ENCODE peak calls at places on chromosome 20, in seven cellular contexts. V is right cardiac atrium, M is uterus, X is ovary, H is DND-41, T is esophagus squamous epithelium, K is Peyer's patch. A is an unnamed sample. For H3K9me3, the result is how much of the 10 kb centered on the place peaks cover.

GRCh38 chr20:57959589-57959988 is 249.8 kb upstream of the PMEPA1 start:
- DNase-seq in V (no peak), M (peak), X (no peak), H (no peak), T (no peak), K (no peak), A (no peak)

GRCh38 chr20:48202334-48202733 is 417.1 kb upstream of the SULF2 start:
- DNase-seq in V (no peak), M (no peak), X (no peak), H (no peak), T (no peak), K (no peak), A (no peak)

GRCh38 chr20:51747182-51747911 is 20.8 kb downstream of the ATP9A start:
- DNase-seq in V (no peak), M (no peak), X (no peak), H (no peak), T (no peak), K (no peak), A (no peak)

GRCh38 chr20:63223121-63223825 is 7.3 kb upstream of the YTHDF1 start:
- DNase-seq in V (peak), M (no peak), X (no peak), H (peak), T (no peak), K (peak), A (peak)

GRCh38 chr20:6012166-6012565 is 41.7 kb downstream of the LRRN4 start:
- DNase-seq in V (no peak), M (no peak), X (no peak), H (no peak), T (no peak), K (no peak), A (no peak)

GRCh38 chr20:8722277-8722928 is 346.5 kb upstream of the PLCB4 start:
- DNase-seq in V (peak), M (peak), X (no peak), H (peak), T (no peak), K (no peak), A (peak)

GRCh38 chr20:4898282-4898681 is 103.0 kb downstream of the SLC23A2 start:
- DNase-seq in V (peak), M (no peak), X (peak), H (no peak), T (no peak), K (no peak), A (no peak)

GRCh38 chr20:22920898-22921297 is 114.2 kb upstream of the SSTR4 start:
- DNase-seq in V (no peak), M (no peak), X (no peak), H (no peak), T (no peak), K (no peak), A (no peak)

GRCh38 chr20:23404196-23404595 is 17.1 kb downstream of the NAPB start:
- DNase-seq in V (no peak), M (no peak), X (no peak), H (no peak), T (no peak), K (no peak), A (no peak)

GRCh38 chr20:8148501-8148900 is 16.4 kb downstream of the PLCB1 start:
- DNase-seq in V (no peak), M (no peak), X (no peak), H (no peak), T (no peak), K (no peak), A (no peak)

GRCh38 chr20:33470457-33470856 is 19.4 kb upstream of the CBFA2T2 start:
- DNase-seq in V (no peak), M (no peak), X (no peak), H (no peak), T (no peak), K (no peak), A (no peak)

GRCh38 chr20:53568351-53568750 is 25.3 kb downstream of the ZNF217 start:
- DNase-seq in V (no peak), M (no peak), X (no peak), H (peak), T (no peak), K (no peak), A (no peak)

GRCh38 chr20:25293507-25293906 is 45.6 kb downstream of the PYGB start:
- DNase-seq in V (no peak), M (no peak), X (no peak), H (no peak), T (no peak), K (no peak), A (no peak)

GRCh38 chr20:35283441-35284266 is 918 bp downstream of the EIF6 start:
- DNase-seq in V (no peak), M (no peak), X (no peak), H (peak), T (no peak), K (no peak), A (no peak)

GRCh38 chr20:36167826-36168634 is 13.5 kb downstream of the EPB41L1 start:
- DNase-seq in V (no peak), M (no peak), X (no peak), H (no peak), T (no peak), K (no peak), A (no peak)

GRCh38 chr20:25065625-25066338 is 7.8 kb upstream of the ACSS1 start:
- DNase-seq in V (no peak), M (peak), X (peak), H (peak), T (no peak), K (peak), A (peak)

GRCh38 chr20:62745279-62745958 is 36.8 kb downstream of the NTSR1 start:
- DNase-seq in V (peak), M (no peak), X (peak), H (no peak), T (no peak), K (no peak), A (no peak)

GRCh38 chr20:23136893-23137745 is 51.0 kb upstream of the CD93 start:
- DNase-seq in V (no peak), M (no peak), X (no peak), H (no peak), T (no peak), K (no peak), A (no peak)

GRCh38 chr20:61630240-61630650 is 378.2 kb downstream of the CDH4 start:
- DNase-seq in V (no peak), M (no peak), X (no peak), H (no peak), T (no peak), K (no peak), A (no peak)

GRCh38 chr20:19850190-19850533 is 92.1 kb downstream of the RIN2 start:
- DNase-seq in V (no peak), M (peak), X (no peak), H (no peak), T (no peak), K (no peak), A (no peak)

GRCh38 chr20:47003223-47003622 is 108.6 kb downstream of the EYA2 start:
- DNase-seq in V (no peak), M (no peak), X (no peak), H (no peak), T (no peak), K (no peak), A (no peak)

GRCh38 chr20:62500237-62500864 is 24.6 kb upstream of the GATA5 start:
- DNase-seq in V (peak), M (peak), X (peak), H (peak), T (no peak), K (peak), A (peak)

GRCh38 chr20:19453781-19454310 is 241.4 kb downstream of the SLC24A3 start:
- DNase-seq in V (no peak), M (no peak), X (no peak), H (no peak), T (no peak), K (no peak), A (no peak)

GRCh38 chr20:977021-977420 is 25.1 kb downstream of the RSPO4 start:
- DNase-seq in V (no peak), M (no peak), X (no peak), H (no peak), T (no peak), K (no peak), A (no peak)

GRCh38 chr20:9301129-9302072 is 213.0 kb upstream of the LAMP5 start:
- DNase-seq in V (no peak), M (no peak), X (no peak), H (no peak), T (no peak), K (no peak), A (no peak)

GRCh38 chr20:10508060-10508459 is 73.0 kb downstream of the SLX4IP start:
- DNase-seq in V (peak), M (peak), X (peak), H (no peak), T (no peak), K (no peak), A (no peak)

GRCh38 chr20:13267231-13267630 is 46.2 kb downstream of the ISM1 start:
- DNase-seq in V (no peak), M (no peak), X (no peak), H (no peak), T (no peak), K (no peak), A (no peak)

DNA sequence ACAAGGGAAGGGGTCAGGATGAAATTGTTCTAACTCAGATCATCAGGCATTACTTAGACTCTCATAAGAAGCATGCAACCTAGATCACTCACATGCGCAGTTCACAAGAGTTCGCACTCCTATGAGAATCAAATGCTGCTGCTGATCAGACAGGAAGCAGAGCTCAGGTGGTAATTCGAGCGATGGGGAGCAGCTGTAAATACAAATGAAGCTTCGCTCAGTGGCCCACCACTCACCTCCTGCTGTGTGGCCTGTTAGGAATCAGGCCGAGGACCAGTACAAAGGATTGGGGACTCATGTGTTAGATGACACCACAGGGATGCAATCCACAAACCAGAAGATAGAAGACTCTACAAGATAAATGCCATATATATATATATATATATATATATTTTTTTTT is 31.5 kb upstream of the TOP1 start:
- DNase-seq in V (no peak), M (no peak), X (no peak), H (no peak), T (no peak), K (no peak), A (no peak)
- H3K9me3 ChIP-seq in V (under half), M (under half), X (under half), H (under half), T (under half), K (under half), A (under half)

GRCh38 chr20:50559856-50560623 is 49.9 kb downstream of the PTPN1 start:
- DNase-seq in V (no peak), M (no peak), X (no peak), H (no peak), T (no peak), K (no peak), A (no peak)
- H3K9me3 ChIP-seq in V (under half), M (under half), X (under half), H (under half), T (under half), K (under half), A (under half)

GRCh38 chr20:15909995-15910394 is 663.3 kb downstream of the KIF16B start:
- DNase-seq in V (no peak), M (no peak), X (no peak), H (no peak), T (no peak), K (no peak), A (no peak)
- H3K9me3 ChIP-seq in V (under half), M (under half), X (under half), H (under half), T (under half), K (under half), A (under half)

GRCh38 chr20:49282584-49283171 is 4.8 kb upstream of the ZNFX1 start:
- DNase-seq in V (no peak), M (no peak), X (no peak), H (no peak), T (no peak), K (no peak), A (no peak)
- H3K9me3 ChIP-seq in V (under half), M (under half), X (under half), H (half or more), T (under half), K (under half), A (half or more)

DNA sequence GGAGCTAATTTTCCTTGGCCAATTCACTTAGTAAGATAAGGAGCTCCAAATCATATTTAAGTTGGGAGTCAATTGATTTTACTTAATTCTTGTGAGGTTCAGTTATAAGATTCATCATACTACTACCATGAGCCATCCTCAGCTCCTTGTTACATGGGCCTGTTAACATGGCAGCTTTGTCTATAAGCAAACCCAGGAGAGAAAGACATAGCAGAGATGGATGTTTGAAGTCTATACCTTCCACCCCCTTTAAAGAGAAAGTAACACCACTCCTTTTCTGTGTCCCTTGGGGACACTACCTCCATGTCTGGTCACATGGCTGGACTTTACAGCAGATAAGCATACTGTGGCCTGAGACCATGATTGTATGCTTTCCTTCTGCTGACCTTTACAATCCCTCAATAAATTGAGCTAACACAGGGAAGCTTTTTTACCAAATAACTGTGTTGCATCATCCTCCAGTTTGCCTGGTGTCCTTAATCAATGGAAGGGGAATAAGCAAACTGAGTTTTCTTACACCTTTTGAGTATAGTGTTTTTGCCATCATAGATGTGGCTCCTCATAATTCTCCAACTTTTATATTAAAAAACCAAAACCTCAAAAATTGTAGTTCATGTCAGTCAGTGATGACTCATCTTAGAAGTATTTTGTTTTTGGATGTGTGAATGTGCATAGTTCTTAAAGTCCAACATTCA is 9.8 kb upstream of the ZNFX1 start:
- DNase-seq in V (no peak), M (no peak), X (no peak), H (no peak), T (no peak), K (no peak), A (no peak)
- H3K9me3 ChIP-seq in V (under half), M (under half), X (under half), H (under half), T (under half), K (under half), A (under half)

GRCh38 chr20:55882922-55883321 is 122.4 kb downstream of the CBLN4 start:
- DNase-seq in V (no peak), M (no peak), X (no peak), H (no peak), T (no peak), K (no peak), A (no peak)
- H3K9me3 ChIP-seq in V (under half), M (under half), X (under half), H (under half), T (under half), K (under half), A (under half)

GRCh38 chr20:59731371-59731770 is 127.0 kb downstream of the PHACTR3 start:
- DNase-seq in V (no peak), M (no peak), X (no peak), H (no peak), T (no peak), K (no peak), A (no peak)
- H3K9me3 ChIP-seq in V (under half), M (under half), X (under half), H (under half), T (under half), K (under half), A (under half)

GRCh38 chr20:31278178-31278577 is 20.7 kb downstream of the DEFB115 start:
- DNase-seq in V (no peak), M (no peak), X (no peak), H (no peak), T (no peak), K (no peak), A (no peak)
- H3K9me3 ChIP-seq in V (under half), M (under half), X (under half), H (under half), T (under half), K (under half), A (under half)

GRCh38 chr20:55977723-55978481 is 27.4 kb downstream of the CBLN4 start:
- DNase-seq in V (no peak), M (peak), X (peak), H (no peak), T (no peak), K (no peak), A (no peak)

GRCh38 chr20:55978550-55978949 is 26.8 kb downstream of the CBLN4 start:
- DNase-seq in V (no peak), M (no peak), X (no peak), H (no peak), T (no peak), K (no peak), A (no peak)

DNA sequence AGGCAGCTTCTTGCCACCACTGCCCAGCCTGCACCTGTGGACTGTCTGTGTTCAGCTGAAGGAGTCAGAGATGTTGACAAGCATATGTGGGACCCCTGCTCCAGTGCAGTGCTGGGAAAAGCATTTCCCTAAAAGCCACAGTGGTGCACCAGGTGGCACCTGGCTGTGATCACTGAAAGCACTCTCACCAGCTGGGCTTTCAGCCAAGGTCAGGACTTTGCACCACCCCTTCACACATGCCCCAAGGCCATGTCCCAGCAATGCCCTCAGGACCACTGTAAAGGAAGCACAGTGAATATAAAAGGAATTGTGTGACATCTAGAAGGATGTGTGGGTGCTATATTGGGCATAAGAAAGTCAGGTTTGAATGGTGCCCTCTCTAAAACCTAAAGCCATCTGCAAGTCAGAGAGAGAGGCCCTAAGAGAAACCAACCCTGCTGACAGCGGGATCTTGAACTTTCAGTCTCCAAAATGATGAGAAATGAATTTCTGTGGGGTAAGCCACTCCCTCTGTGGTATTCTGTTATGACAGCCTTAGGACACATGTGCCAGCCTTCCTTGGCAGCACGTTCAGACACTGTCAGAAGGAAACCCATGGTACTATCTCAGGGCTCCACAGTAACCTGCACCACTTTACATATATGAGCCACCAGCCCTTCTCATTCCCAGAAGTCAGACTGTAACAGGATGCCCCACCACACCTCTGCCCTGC is 30.7 kb downstream of the CBLN4 start:
- DNase-seq in V (no peak), M (no peak), X (no peak), H (no peak), T (no peak), K (no peak), A (no peak)
- H3K9me3 ChIP-seq in V (under half), M (under half), X (under half), H (under half), T (under half), K (under half), A (under half)